ENCODE peak calls at places on chromosomes 2 and 18, in six cellular contexts. H is astrocyte of the spinal cord, X is thoracic aorta, O is cardiac fibroblast, S is GM12865, Y is mesenchymal stem cell. W is an unnamed sample.

GRCh38 chr18:42760290-42760689 is 355.2 kb downstream of the RIT2 start:
- DNase-seq in H (no peak), X (no peak), O (no peak), S (no peak), Y (no peak), W (no peak)

GRCh38 chr2:217222511-217222910 is 362.6 kb upstream of the TNP1 start:
- DNase-seq in H (no peak), X (no peak), O (no peak), S (peak; percentile 90), Y (no peak), W (no peak)

GRCh38 chr2:207091175-207091574 is 74.6 kb downstream of the KLF7 start:
- DNase-seq in H (no peak), X (no peak), O (peak; percentile 75), S (no peak), Y (no peak), W (no peak)

GRCh38 chr2:241627675-241628074 is 9.3 kb downstream of the THAP4 start:
- DNase-seq in H (no peak), X (no peak), O (no peak), S (no peak), Y (no peak), W (no peak)

GRCh38 chr2:197054437-197054836 is 127.9 kb upstream of the PGAP1 start:
- DNase-seq in H (no peak), X (no peak), O (no peak), S (no peak), Y (no peak), W (no peak)

GRCh38 chr2:25131567-25132295 is 36.6 kb downstream of the POMC start:
- DNase-seq in H (no peak), X (no peak), O (peak; percentile 18), S (no peak), Y (peak; percentile 21), W (no peak)

GRCh38 chr2:67135201-67135600 is 261.9 kb upstream of the ETAA1 start:
- DNase-seq in H (no peak), X (no peak), O (no peak), S (no peak), Y (no peak), W (no peak)

GRCh38 chr2:135783416-135783815 is 41.8 kb downstream of the UBXN4 start:
- DNase-seq in H (no peak), X (no peak), O (no peak), S (no peak), Y (no peak), W (no peak)

GRCh38 chr2:38432827-38433606 is 55.9 kb upstream of the ATL2 start:
- DNase-seq in H (no peak), X (no peak), O (no peak), S (no peak), Y (no peak), W (no peak)

GRCh38 chr2:137942785-137943034 is 21.6 kb upstream of the HNMT start:
- DNase-seq in H (no peak), X (no peak), O (no peak), S (no peak), Y (no peak), W (no peak)

GRCh38 chr2:119196301-119197124 is 27.1 kb upstream of the STEAP3 start:
- DNase-seq in H (no peak), X (no peak), O (peak; percentile 16), S (no peak), Y (no peak), W (no peak)

GRCh38 chr2:18176679-18177215 is 298.3 kb downstream of the KCNS3 start:
- DNase-seq in H (no peak), X (no peak), O (no peak), S (no peak), Y (no peak), W (no peak)
- H3K4me3 ChIP-seq in H (no peak overlapping the region), X (no peak overlapping the region), O (no peak overlapping the region), S (no peak overlapping the region), Y (no peak overlapping the region), W (no peak overlapping the region)

GRCh38 chr18:55672574-55673361 is 84.8 kb upstream of the TCF4 start:
- DNase-seq in H (no peak), X (no peak), O (no peak), S (no peak), Y (no peak), W (no peak)
- H3K4me3 ChIP-seq in H (no peak overlapping the region), X (peak overlapping the region; percentile 42), O (no peak overlapping the region), S (no peak overlapping the region), Y (no peak overlapping the region), W (no peak overlapping the region)

DNA sequence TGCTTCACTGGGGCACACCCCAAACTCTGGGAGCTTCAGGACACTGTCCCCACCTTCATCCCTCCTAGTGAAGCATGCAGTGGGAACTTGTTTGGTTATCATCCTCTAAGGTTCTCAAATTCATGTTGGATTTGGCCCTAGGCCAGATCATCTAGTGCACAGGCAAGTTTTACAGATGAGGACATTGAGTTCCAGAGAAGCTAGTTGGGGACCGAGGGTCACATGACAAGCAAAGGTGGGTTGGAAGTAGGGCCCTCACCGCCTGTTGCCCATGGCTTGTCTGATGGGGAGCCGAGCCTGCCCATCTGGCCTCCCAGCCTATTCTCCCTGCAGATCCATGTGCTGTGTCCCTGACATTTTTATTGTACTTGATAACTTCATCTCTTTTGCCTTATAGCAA is 2.8 kb downstream of the PRKCE start:
- DNase-seq in H (no peak), X (no peak), O (no peak), S (no peak), Y (no peak), W (no peak)
- H3K4me3 ChIP-seq in H (no peak overlapping the region), X (no peak overlapping the region), O (no peak overlapping the region), S (no peak overlapping the region), Y (no peak overlapping the region), W (no peak overlapping the region)

GRCh38 chr18:12479982-12480381 is 72.3 kb downstream of the PRELID3A start:
- DNase-seq in H (no peak), X (no peak), O (no peak), S (no peak), Y (peak; percentile 22), W (no peak)

DNA sequence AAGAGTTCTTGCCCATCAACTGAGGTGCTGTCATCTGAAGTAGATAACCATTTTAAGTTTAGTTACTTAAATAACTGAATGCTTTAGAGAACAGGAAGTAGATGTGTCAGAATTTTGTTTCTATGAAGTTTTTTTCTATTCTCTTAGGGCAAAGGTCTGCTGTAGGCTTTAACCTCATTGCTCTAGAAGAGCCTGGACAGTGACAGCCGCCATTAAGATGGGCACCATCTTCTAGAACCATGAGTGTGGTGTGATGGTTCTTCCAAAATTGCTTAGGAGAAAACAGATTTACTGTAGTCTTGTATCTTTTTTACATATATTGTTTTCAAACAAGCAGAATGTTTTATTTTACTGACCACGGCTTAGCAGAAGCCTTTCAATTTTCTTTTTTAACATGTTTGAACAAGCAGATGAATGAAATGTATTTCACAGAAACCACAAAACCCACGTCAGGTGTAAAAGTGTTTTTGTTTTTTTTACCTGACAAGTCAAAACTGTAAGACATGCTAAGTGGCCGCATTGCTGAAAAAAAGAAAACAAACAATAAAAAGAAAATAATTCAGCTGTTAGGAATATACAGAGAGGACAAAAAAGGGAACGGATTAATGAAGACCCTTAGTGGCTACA is 77.9 kb downstream of the PRELID3A start:
- DNase-seq in H (no peak), X (no peak), O (no peak), S (no peak), Y (no peak), W (no peak)
- H3K4me3 ChIP-seq in H (no peak overlapping the region), X (no peak overlapping the region), O (no peak overlapping the region), S (no peak overlapping the region), Y (no peak overlapping the region), W (no peak overlapping the region)

DNA sequence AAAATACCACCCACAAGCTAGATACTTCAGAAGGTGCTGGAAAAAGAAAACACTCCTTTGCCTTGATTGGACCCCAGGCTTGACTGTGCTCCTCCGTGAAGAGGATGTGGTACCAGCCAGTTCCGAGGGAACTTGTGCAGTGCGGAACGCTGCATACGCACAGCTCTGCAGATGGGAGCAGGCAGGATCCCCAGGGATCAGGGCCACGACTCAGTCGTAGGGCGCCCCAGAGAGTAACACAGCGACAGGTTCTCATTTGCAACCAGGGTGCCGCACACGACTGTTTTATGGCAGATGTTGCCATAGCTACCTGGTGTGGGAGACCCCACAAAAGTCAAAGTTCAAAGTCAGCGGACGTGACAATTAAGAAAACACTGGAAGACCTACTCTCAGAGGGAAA is 821 bp downstream of the MALL start:
- DNase-seq in H (peak; percentile 29), X (no peak), O (no peak), S (no peak), Y (no peak), W (no peak)
- H3K4me3 ChIP-seq in H (peak overlapping the region; percentile 81), X (peak overlapping the region; percentile 72), O (peak overlapping the region; percentile 61), S (no peak overlapping the region), Y (no peak overlapping the region), W (peak overlapping the region; percentile 45)

W was measured in RWPE2.